ENCODE peak calls at places on chromosome 1, in nine cellular contexts. V is Right ventricle myocardium superior; J is HuH-7.5; L is HFFc6; T is NCI-H524; M is heart right ventricle; Y is activated naive CD4-positive, alpha-beta T cell; G is T-helper 2 cell; N is CD8-positive, alpha-beta memory T cell. Z is an unnamed sample.

GRCh38 chr1:121417289-121417955 is 232.6 kb downstream of the SRGAP2C start:
- DNase-seq in V (no peak), J (no peak), L (no peak), T (no peak), M (no peak), Y (no peak), G (no peak), N (no peak), Z (no peak)

GRCh38 chr1:112954945-112955677 is 885 bp downstream of the SLC16A1 start:
- DNase-seq in V (peak), J (peak), L (peak), T (peak), M (peak), Y (peak), G (peak), N (peak), Z (peak)

GRCh38 chr1:15958111-15958510 is 17.8 kb downstream of the ZBTB17 start:
- DNase-seq in V (no peak), J (no peak), L (no peak), T (no peak), M (no peak), Y (no peak), G (no peak), N (no peak), Z (no peak)

GRCh38 chr1:36669297-36669696 is 186.6 kb upstream of the CSF3R start:
- DNase-seq in V (no peak), J (no peak), L (no peak), T (no peak), M (no peak), Y (no peak), G (no peak), N (no peak), Z (no peak)

GRCh38 chr1:202170726-202171125 is 10.3 kb upstream of the PTPN7 start:
- DNase-seq in V (no peak), J (no peak), L (no peak), T (peak), M (no peak), Y (no peak), G (no peak), N (no peak), Z (no peak)

GRCh38 chr1:48246727-48247126 is 24.2 kb downstream of the SLC5A9 start:
- DNase-seq in V (peak), J (no peak), L (no peak), T (no peak), M (peak), Y (no peak), G (no peak), N (no peak), Z (no peak)

GRCh38 chr1:17922833-17923232 is 167.7 kb downstream of the ACTL8 start:
- DNase-seq in V (no peak), J (peak), L (peak), T (peak), M (peak), Y (no peak), G (no peak), N (no peak), Z (peak)

GRCh38 chr1:245348626-245349025 is 193.8 kb downstream of the KIF26B start:
- DNase-seq in V (no peak), J (no peak), L (no peak), T (no peak), M (no peak), Y (no peak), G (no peak), N (no peak), Z (no peak)

GRCh38 chr1:32981003-32981909 is 16.6 kb upstream of the RNF19B start:
- DNase-seq in V (peak), J (no peak), L (peak), T (no peak), M (peak), Y (peak), G (peak), N (peak), Z (peak)

GRCh38 chr1:39576016-39576657 is 453 bp downstream of the PABPC4 start:
- DNase-seq in V (peak), J (no peak), L (no peak), T (no peak), M (no peak), Y (no peak), G (peak), N (peak), Z (peak)

Z was measured in GM13976.